ENCODE peak calls at places on chromosomes 2 and 18, in eight cellular contexts. X is K562, B is ovary, J is stomach, H is foreskin keratinocyte, Y is adrenal gland, A is A549, I is fibroblast of lung. D is an unnamed sample.

GRCh38 chr2:77712601-77713000 is 190.4 kb upstream of the LRRTM4 start:
- DNase-seq in B (no peak), X (no peak), A (no peak), Y (no peak), I (no peak), H (no peak), J (no peak), D (no peak)

GRCh38 chr2:18525236-18525635 is 35.2 kb downstream of the RDH14 start:
- DNase-seq in B (no peak), Y (no peak), X (no peak), H (no peak), J (no peak), A (no peak), I (no peak), D (no peak)

GRCh38 chr2:30577151-30577550 is 130.1 kb downstream of the LCLAT1 start:
- DNase-seq in X (no peak), J (no peak), I (no peak), Y (no peak), B (no peak), H (no peak), A (no peak), D (no peak)

GRCh38 chr2:190340369-190340768 is 3.0 kb upstream of the INPP1 start:
- DNase-seq in A (no peak), H (peak; percentile 48), I (peak; percentile 11), Y (no peak), X (peak; percentile 21), J (no peak), B (no peak), D (no peak)

GRCh38 chr2:174981336-174981735 is 23.8 kb downstream of the CHN1 start:
- DNase-seq in Y (no peak), A (no peak), H (no peak), I (no peak), J (no peak), B (no peak), X (no peak), D (no peak)

GRCh38 chr2:159963700-159964099 is 98.7 kb downstream of the PLA2R1 start:
- DNase-seq in I (no peak), J (no peak), B (no peak), Y (no peak), H (no peak), A (no peak), X (no peak), D (no peak)

GRCh38 chr2:14855751-14856150 is 223.2 kb downstream of the LRATD1 start:
- DNase-seq in Y (no peak), A (no peak), J (no peak), I (no peak), H (no peak), X (no peak), B (no peak), D (no peak)

GRCh38 chr2:25981596-25982272 is 563 bp downstream of the KIF3C start:
- DNase-seq in A (no peak), Y (peak; percentile 41), H (no peak), B (peak; percentile 20), I (peak; percentile 15), X (no peak), J (no peak), D (no peak)

GRCh38 chr2:9738718-9739496 is 104.4 kb upstream of the TAF1B start:
- DNase-seq in Y (peak; percentile 67), H (no peak), B (no peak), I (no peak), X (no peak), A (no peak), J (no peak), D (no peak)

GRCh38 chr2:48560546-48561209 is 30.7 kb downstream of the STON1 start:
- DNase-seq in I (no peak), J (no peak), X (no peak), A (no peak), Y (no peak), H (no peak), B (no peak), D (no peak)

GRCh38 chr18:46331316-46331715 is 227.1 kb downstream of the HAUS1 start:
- DNase-seq in X (no peak), A (no peak), I (no peak), J (no peak), B (no peak), H (no peak), Y (no peak), D (no peak)

GRCh38 chr18:61870151-61870550 is 22.7 kb downstream of the RNF152 start:
- DNase-seq in J (no peak), H (no peak), Y (no peak), I (peak; percentile 63), A (no peak), B (no peak), X (no peak), D (no peak)

GRCh38 chr2:183995632-183996031 is 602.7 kb upstream of the ZNF804A start:
- DNase-seq in X (no peak), I (no peak), J (no peak), Y (no peak), B (no peak), A (peak; percentile 1), H (no peak), D (no peak)

GRCh38 chr2:239530749-239531316 is 130.0 kb upstream of the HDAC4 start:
- DNase-seq in H (no peak), J (no peak), A (no peak), B (no peak), Y (no peak), I (no peak), X (no peak), D (no peak)

GRCh38 chr2:165743442-165743841 is 50.6 kb downstream of the GALNT3 start:
- DNase-seq in H (no peak), J (no peak), B (no peak), I (no peak), X (no peak), A (no peak), Y (no peak), D (no peak)

GRCh38 chr18:46497129-46497528 is 159.9 kb downstream of the LOXHD1 start:
- DNase-seq in A (no peak), X (peak; percentile 24), Y (peak; percentile 20), H (peak; percentile 17), B (no peak), J (no peak), I (peak; percentile 6), D (no peak)

GRCh38 chr2:240972636-240973521 is 25.5 kb upstream of the SNED1 start:
- DNase-seq in A (no peak), H (no peak), Y (no peak), I (no peak), X (no peak), B (no peak), J (peak; percentile 48), D (no peak)

GRCh38 chr2:102603904-102604303 is 15.4 kb upstream of the SLC9A2 start:
- DNase-seq in H (peak; percentile 38), B (no peak), I (no peak), X (no peak), A (no peak), J (no peak), Y (no peak), D (no peak)

GRCh38 chr2:12861344-12861942 is 144.7 kb downstream of the TRIB2 start:
- DNase-seq in H (peak; percentile 68), Y (no peak), J (no peak), A (no peak), X (no peak), B (no peak), I (peak; percentile 39), D (no peak)

DNA sequence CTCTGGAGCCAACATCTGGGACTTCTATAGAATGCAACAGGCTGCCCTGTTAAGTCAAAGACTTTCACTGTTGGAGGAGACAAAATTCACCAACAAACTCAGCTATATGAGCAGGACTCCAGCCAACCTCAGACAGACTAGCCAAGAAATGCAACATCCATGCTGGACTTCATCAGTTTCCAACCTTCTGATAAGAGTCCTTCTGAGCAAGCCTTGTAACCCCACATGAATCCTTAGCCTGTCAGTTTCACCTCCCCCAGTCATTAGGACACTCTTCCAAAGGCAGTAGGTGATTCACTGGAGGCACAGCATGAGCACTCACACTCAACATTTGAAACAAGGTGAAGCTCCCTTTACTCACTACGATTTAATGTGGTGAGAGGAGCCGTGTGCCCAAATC is 5.8 kb downstream of the TBC1D8 start:
- DNase-seq in I (no peak), H (peak; percentile 72), Y (no peak), A (no peak), X (no peak), J (no peak), B (no peak), D (no peak)
- H3K4me1 ChIP-seq in I (peaks cover 2% of the 10 kb centered on the region), H (peaks cover 24% of the 10 kb centered on the region), Y (no peaks in the 10 kb centered on the region), A (peaks cover 68% of the 10 kb centered on the region), X (no peaks in the 10 kb centered on the region), J (peaks cover 39% of the 10 kb centered on the region), B (peaks cover 7% of the 10 kb centered on the region), D (peaks cover 45% of the 10 kb centered on the region)

GRCh38 chr2:44777542-44777941 is 164.0 kb upstream of the SIX3 start:
- DNase-seq in B (no peak), Y (no peak), J (no peak), I (no peak), A (no peak), H (no peak), X (peak; percentile 42), D (no peak)
- H3K4me1 ChIP-seq in B (no peaks in the 10 kb centered on the region), Y (no peaks in the 10 kb centered on the region), J (peaks cover 30% of the 10 kb centered on the region), I (no peaks in the 10 kb centered on the region), A (no peaks in the 10 kb centered on the region), H (no peaks in the 10 kb centered on the region), X (no peaks in the 10 kb centered on the region), D (no peaks in the 10 kb centered on the region)

DNA sequence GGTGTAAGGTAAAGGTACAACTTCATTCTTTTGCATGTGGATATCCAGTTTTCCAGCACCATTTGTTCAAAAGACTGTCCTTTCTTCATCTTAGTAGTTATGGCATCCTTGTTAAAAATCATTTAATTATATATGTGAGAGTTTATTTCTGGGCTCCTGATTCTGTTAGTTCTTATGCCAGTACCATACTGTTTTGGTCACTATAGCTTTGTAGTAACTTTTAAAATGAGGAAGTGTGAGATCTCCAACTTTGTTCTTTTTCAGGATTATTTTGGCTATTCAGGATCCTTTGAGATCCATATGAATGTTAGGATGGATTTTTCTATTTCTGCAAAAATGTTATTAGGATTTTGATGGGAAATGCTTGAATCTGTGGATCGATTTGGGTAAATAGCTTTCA is 16.8 kb downstream of the ACTR3 start:
- DNase-seq in H (no peak), X (no peak), A (no peak), Y (no peak), I (no peak), J (no peak), B (no peak), D (no peak)
- H3K4me1 ChIP-seq in H (no peaks in the 10 kb centered on the region), X (peaks cover 14% of the 10 kb centered on the region), A (peaks cover 19% of the 10 kb centered on the region), Y (peaks cover 5% of the 10 kb centered on the region), I (no peaks in the 10 kb centered on the region), J (peaks cover 34% of the 10 kb centered on the region), B (peaks cover 4% of the 10 kb centered on the region), D (peaks cover 99% of the 10 kb centered on the region)

DNA sequence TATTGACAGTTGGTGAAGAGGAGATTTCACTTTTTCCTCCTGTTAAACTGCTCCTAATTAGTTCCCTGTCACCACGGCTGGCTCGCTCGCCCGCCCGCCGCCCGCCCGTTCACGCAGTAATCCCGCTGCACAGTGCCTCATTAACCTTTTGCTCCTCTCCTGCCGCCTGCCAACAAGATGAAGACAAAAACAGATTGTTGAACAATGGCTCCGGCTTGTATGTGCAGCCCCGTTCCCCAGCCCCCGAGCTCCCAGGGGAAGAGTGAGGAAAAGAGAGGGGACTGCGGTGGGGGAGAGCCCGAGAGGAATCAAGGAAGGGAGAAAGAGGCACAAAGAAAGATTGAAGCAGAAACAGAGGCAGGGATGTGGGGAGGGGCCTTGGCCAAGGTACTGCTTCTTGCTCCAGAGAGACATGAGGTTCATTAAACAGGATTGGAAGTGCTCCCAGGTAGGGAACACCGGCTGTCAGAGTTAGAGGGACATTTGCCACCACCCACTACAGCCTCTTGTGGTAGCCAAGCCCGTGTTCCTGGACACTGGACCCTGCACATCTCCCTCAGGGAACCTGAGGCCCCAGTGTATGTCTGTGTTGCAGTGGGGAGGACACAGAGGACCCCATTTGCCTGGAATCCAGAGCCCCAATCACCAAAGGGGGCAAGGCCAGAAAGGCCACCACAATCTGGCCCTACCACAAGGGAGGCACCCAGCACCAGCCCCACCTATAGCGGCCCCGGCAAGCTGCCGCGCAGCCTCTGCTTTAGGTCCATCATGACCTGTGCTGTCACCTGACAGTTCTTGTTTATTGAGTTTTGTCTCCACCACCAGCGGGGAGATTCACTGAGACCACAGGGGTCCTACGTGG is 38.1 kb downstream of the EMX1 start:
- DNase-seq in X (no peak), J (no peak), Y (no peak), B (no peak), I (no peak), A (no peak), H (no peak), D (peak; percentile 48)
- H3K4me1 ChIP-seq in X (no peaks in the 10 kb centered on the region), J (no peaks in the 10 kb centered on the region), Y (no peaks in the 10 kb centered on the region), B (no peaks in the 10 kb centered on the region), I (no peaks in the 10 kb centered on the region), A (no peaks in the 10 kb centered on the region), H (no peaks in the 10 kb centered on the region), D (no peaks in the 10 kb centered on the region)